ENCODE peak calls at places on chromosomes 12 and 14, in four cellular contexts. I is SW 1271; U is CD4-positive, alpha-beta T cell; X is CD4-positive, alpha-beta memory T cell. S is an unnamed sample.

GRCh38 chr12:89059721-89060120 is 292.6 kb downstream of the DUSP6 start:
- DNase-seq in I (no peak), U (no peak), X (no peak), S (no peak)

GRCh38 chr12:47124451-47124850 is 44.7 kb upstream of the AMIGO2 start:
- DNase-seq in I (no peak), U (no peak), X (no peak), S (no peak)

GRCh38 chr12:128798543-128799341 is 25.0 kb downstream of the SLC15A4 start:
- DNase-seq in I (no peak), U (no peak), X (no peak), S (no peak)

GRCh38 chr12:121144416-121144914 is 11.8 kb downstream of the P2RX7 start:
- DNase-seq in I (no peak), U (no peak), X (no peak), S (no peak)

GRCh38 chr14:26598081-26598671 is 343 bp upstream of the NOVA1 start:
- DNase-seq in I (peak), U (no peak), X (no peak), S (no peak)

GRCh38 chr14:65072937-65073336 is 29.4 kb downstream of the MAX start:
- DNase-seq in I (no peak), U (no peak), X (no peak), S (no peak)

GRCh38 chr14:57871487-57872080 is 5.7 kb upstream of the SLC35F4 start:
- DNase-seq in I (no peak), U (no peak), X (no peak), S (no peak)

GRCh38 chr14:52351561-52352491 is 37.7 kb downstream of the PTGER2 start:
- DNase-seq in I (no peak), U (no peak), X (peak), S (no peak)

GRCh38 chr14:27411021-27411420 is 813.2 kb upstream of the NOVA1 start:
- DNase-seq in I (no peak), U (no peak), X (no peak), S (no peak)

GRCh38 chr14:54579606-54580005 is 12.7 kb downstream of the SAMD4A start:
- DNase-seq in I (peak), U (no peak), X (no peak), S (no peak)